ENCODE peak calls at places on chromosomes 3 and 15, in six cellular contexts. T is CD4-positive, alpha-beta memory T cell; B is endodermal cell; W is aorta; V is endothelial cell of umbilical vein; E is psoas muscle. H is an unnamed sample. For H3K4me1, the result is how much of the 10 kb centered on the place peaks cover.

GRCh38 chr3:170528731-170529130 is 57.1 kb downstream of the SLC7A14 start:
- DNase-seq in T (no peak), B (no peak), W (no peak), V (no peak), E (no peak), H (no peak)

GRCh38 chr3:107756649-107757048 is 233.9 kb downstream of the BBX start:
- DNase-seq in T (no peak), B (no peak), W (no peak), V (no peak), E (no peak), H (no peak)

GRCh38 chr3:97359958-97360357 is 404.6 kb upstream of the ARL6 start:
- DNase-seq in T (no peak), B (no peak), W (no peak), V (no peak), E (no peak), H (no peak)

GRCh38 chr3:145882416-145882815 is 278.6 kb downstream of the PLOD2 start:
- DNase-seq in T (no peak), B (no peak), W (no peak), V (no peak), E (no peak), H (no peak)

GRCh38 chr3:82796765-82797164 is 1035.3 kb upstream of the GBE1 start:
- DNase-seq in T (no peak), B (no peak), W (no peak), V (no peak), E (no peak), H (no peak)

GRCh38 chr15:99931703-99932603 is 198.7 kb upstream of the LYSMD4 start:
- DNase-seq in T (no peak), B (peak), W (no peak), V (no peak), E (no peak), H (no peak)

GRCh38 chr3:55646121-55646520 is 159.0 kb upstream of the WNT5A start:
- DNase-seq in T (no peak), B (no peak), W (no peak), V (no peak), E (no peak), H (no peak)

GRCh38 chr3:122031123-122031468 is 9.0 kb upstream of the ILDR1 start:
- DNase-seq in T (no peak), B (no peak), W (no peak), V (no peak), E (no peak), H (no peak)

GRCh38 chr3:20683912-20684311 is 497.9 kb upstream of the SGO1 start:
- DNase-seq in T (no peak), B (no peak), W (no peak), V (peak), E (no peak), H (no peak)

GRCh38 chr15:101250331-101250730 is 1.5 kb downstream of the CHSY1 start:
- DNase-seq in T (no peak), B (no peak), W (no peak), V (peak), E (no peak), H (no peak)

GRCh38 chr3:41464858-41465257 is 265.6 kb downstream of the CTNNB1 start:
- DNase-seq in T (no peak), B (no peak), W (no peak), V (no peak), E (no peak), H (no peak)

GRCh38 chr15:98123834-98124233 is 163.3 kb downstream of the ARRDC4 start:
- DNase-seq in T (no peak), B (no peak), W (no peak), V (no peak), E (no peak), H (no peak)

GRCh38 chr3:37993811-37994638 is 3.4 kb downstream of the VILL start:
- DNase-seq in T (peak), B (peak), W (peak), V (peak), E (peak), H (peak)

GRCh38 chr15:28191832-28192231 is 92.7 kb upstream of the OCA2 start:
- DNase-seq in T (no peak), B (peak), W (peak), V (no peak), E (peak), H (peak)

GRCh38 chr3:23740517-23741402 is 65.0 kb upstream of the UBE2E1 start:
- DNase-seq in T (no peak), B (no peak), W (no peak), V (peak), E (no peak), H (no peak)

GRCh38 chr15:63815796-63816533 is 17.8 kb downstream of the HERC1 start:
- DNase-seq in T (no peak), B (no peak), W (no peak), V (no peak), E (no peak), H (no peak)

GRCh38 chr15:63818191-63818590 is 15.6 kb downstream of the HERC1 start:
- DNase-seq in T (no peak), B (no peak), W (no peak), V (peak), E (no peak), H (no peak)

GRCh38 chr15:63818628-63819027 is 15.1 kb downstream of the HERC1 start:
- DNase-seq in T (no peak), B (no peak), W (no peak), V (no peak), E (no peak), H (no peak)

GRCh38 chr15:63811942-63812341 is 21.8 kb downstream of the HERC1 start:
- DNase-seq in T (no peak), B (no peak), W (no peak), V (no peak), E (no peak), H (no peak)

DNA sequence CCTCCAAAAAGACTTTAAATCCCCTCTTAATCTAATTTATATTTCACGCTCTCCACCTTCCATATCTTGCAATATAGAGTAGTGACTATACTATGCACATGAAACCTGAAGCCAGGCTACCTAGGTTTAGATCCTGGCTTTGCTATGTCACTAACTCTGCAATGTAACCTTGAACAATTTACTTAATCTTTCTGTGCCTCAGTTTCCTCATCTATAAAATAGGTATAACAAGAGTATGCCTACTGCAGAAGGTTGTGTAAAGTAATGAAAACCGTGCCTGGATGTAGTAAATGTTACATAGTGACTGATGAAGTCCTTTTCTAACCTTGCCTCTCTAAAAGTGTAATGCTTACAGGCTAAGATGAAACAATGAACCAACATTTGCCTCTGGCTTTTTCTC is 18.5 kb downstream of the HERC1 start:
- DNase-seq in T (no peak), B (no peak), W (no peak), V (no peak), E (no peak), H (no peak)
- H3K4me1 ChIP-seq in T (half or more), B (under half), W (under half), V (under half), E (half or more), H (half or more)

GRCh38 chr3:9414822-9415221 is 17.4 kb downstream of the SETD5 start:
- DNase-seq in T (no peak), B (no peak), W (no peak), V (no peak), E (no peak), H (no peak)

GRCh38 chr3:9412293-9412692 is 14.9 kb downstream of the SETD5 start:
- DNase-seq in T (no peak), B (no peak), W (no peak), V (no peak), E (no peak), H (no peak)

GRCh38 chr3:9416139-9416780 is 18.8 kb downstream of the SETD5 start:
- DNase-seq in T (no peak), B (no peak), W (no peak), V (no peak), E (no peak), H (no peak)

GRCh38 chr3:9411302-9411701 is 13.9 kb downstream of the SETD5 start:
- DNase-seq in T (no peak), B (no peak), W (no peak), V (no peak), E (no peak), H (no peak)

DNA sequence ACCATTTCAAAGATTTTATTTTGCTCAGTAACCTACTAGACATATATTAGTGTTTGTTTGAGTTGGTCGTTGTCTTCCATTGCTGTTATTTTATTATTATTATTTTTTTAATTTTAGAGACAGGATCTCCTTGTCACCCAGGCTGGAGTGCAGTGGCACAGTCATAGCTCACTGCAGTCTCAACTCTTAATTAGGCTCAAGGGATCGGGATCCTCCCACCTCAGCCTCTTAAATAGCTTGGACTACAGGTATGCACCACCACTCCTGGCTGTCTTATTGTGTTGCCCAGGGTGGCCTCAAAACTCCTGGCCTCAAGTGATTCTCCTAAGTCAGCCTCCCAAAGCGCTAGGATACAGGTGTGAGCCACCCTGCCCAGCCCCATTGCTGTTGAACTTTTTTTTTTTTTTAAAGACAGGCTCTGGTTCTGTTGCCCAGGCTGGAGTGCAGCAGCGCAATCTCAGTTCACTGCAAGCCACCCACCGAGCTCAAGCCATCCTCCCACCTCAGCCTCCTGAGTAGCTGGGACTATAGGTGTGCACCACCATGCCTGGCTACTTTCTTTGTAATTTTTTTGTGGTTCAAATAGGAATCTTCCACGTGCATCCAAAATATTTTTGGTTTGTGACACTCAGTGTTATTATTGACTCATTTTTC is 18.2 kb downstream of the SETD5 start:
- DNase-seq in T (no peak), B (no peak), W (no peak), V (no peak), E (no peak), H (no peak)
- H3K4me1 ChIP-seq in T (half or more), B (under half), W (under half), V (under half), E (half or more), H (half or more)

GRCh38 chr3:25481402-25481801 is 53.3 kb downstream of the RARB start:
- DNase-seq in T (no peak), B (no peak), W (no peak), V (peak), E (no peak), H (no peak)
- H3K4me1 ChIP-seq in T (under half), B (under half), W (under half), V (half or more), E (under half), H (under half)

DNA sequence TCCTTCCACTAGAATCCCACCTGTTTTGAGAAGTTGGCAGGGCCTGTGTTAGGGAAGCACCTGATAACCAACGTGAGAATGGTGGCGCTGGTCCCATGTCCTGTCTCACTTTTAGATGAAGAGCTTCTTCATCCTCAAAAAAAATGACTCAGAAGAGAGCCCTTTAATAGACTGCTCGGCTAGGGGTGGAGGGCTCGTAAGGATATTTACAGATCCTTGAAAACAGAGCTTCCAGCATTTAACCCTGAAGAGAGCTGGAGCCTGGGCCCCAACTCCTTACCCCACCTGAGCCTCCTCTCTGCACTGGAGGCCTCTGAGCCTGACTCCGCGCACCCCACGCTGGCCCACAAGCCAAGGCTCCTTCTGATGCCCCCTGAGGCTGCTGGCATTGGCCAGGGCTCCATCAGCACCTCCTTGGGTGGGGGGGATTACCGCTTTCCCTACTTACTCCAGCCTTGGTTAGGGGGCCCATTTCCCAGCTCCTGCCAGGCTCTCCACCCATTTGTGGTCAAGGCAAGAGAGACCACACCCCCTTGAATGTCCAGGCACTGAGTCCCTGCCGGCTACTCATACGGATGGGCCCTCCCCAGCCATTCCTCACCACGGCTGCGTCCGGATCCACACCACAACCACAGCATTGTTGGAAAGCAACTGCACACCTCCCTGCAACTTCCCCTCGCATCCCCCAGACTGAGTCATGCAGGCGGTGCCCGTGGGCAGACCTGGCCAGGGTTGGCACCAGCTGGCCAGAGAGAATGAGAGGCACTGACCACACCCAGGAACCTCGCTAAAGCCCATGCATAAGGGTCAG is 30.2 kb downstream of the LOXL1 start:
- DNase-seq in T (no peak), B (no peak), W (peak), V (peak), E (peak), H (no peak)
- H3K4me1 ChIP-seq in T (under half), B (under half), W (under half), V (under half), E (under half), H (under half)

DNA sequence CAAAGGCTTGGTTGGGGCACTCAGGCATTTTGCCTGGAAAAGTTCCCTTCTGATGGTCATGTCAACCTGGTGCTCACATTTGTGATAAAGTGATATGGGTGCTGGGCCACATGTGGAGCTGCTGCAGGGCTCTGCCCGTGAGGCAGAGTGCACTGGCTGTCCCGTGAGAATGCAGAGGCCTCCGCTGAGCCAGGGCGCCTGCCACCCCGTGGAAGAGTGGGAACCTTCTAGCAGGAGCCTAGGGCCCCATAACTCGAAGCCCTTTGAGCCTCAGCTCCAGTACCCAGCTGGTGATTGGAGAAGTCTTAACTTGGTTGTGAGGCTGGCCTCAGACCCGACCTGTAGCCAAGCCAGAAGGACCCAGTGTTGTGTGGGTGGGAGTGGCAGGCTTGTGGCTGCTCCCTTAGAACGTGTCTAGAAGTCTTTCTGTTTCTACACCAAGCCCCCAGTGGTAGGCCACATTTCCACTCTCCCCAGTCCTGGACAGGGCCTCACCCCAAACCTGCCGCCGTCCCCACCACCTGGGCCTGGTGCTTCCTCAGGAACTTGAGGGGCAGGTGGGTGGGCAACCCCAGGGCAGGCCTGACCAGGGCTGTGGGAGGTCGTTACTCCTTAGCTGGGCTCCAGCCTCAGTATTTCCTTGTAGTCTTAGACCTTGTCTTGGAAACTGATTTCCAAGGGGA is 19.7 kb downstream of the SEC61A1 start:
- DNase-seq in T (no peak), B (peak), W (no peak), V (no peak), E (no peak), H (peak)
- H3K4me1 ChIP-seq in T (under half), B (under half), W (under half), V (under half), E (under half), H (under half)

GRCh38 chr15:67124911-67125588 is 59.6 kb downstream of the SMAD3 start:
- DNase-seq in T (no peak), B (no peak), W (no peak), V (no peak), E (no peak), H (no peak)

GRCh38 chr15:67126551-67127333 is 61.3 kb downstream of the SMAD3 start:
- DNase-seq in T (no peak), B (peak), W (no peak), V (no peak), E (no peak), H (no peak)

GRCh38 chr15:67124111-67124510 is 58.7 kb downstream of the SMAD3 start:
- DNase-seq in T (no peak), B (no peak), W (no peak), V (no peak), E (no peak), H (no peak)

GRCh38 chr15:67127334-67127664 is 61.9 kb downstream of the SMAD3 start:
- DNase-seq in T (no peak), B (peak), W (no peak), V (no peak), E (no peak), H (no peak)

GRCh38 chr15:67125589-67126502 is 60.4 kb downstream of the SMAD3 start:
- DNase-seq in T (no peak), B (no peak), W (peak), V (peak), E (peak), H (no peak)
- H3K4me1 ChIP-seq in T (half or more), B (under half), W (under half), V (half or more), E (half or more), H (half or more)

DNA sequence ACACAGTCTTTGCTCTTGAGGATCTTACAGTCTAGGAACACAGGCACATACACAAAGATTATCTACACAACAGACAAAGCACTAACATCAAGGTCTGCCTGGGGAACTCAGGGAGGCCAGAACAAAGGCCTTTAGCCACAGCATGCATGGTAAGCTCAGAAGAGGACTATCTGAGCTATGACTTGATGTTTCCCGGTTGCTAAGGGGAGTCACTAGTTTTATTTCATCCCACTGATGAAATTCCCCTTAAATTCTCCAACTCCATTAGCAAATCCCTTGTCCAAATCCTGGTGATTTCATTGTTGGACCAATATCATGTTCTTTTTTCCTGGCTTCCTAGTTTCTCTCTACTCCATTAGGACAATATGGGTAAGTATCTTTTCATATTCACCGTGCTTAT is 23.3 kb downstream of the FBN1 start:
- DNase-seq in T (no peak), B (no peak), W (no peak), V (no peak), E (no peak), H (no peak)
- H3K4me1 ChIP-seq in T (under half), B (under half), W (under half), V (under half), E (under half), H (under half)

H was measured in upper lobe of right lung.